ENCODE peak calls at places on chromosomes 11 and 22, in five cellular contexts. H, U, W, D and Y are unnamed samples.

GRCh38 chr22:37207981-37208380 is 4.3 kb downstream of the SSTR3 start:
- DNase-seq in U (no peak), H (no peak), W (no peak), D (no peak), Y (no peak)

GRCh38 chr11:75492181-75492820 is 33.4 kb downstream of the GDPD5 start:
- DNase-seq in U (no peak), W (peak), D (no peak), H (peak), Y (no peak)

GRCh38 chr22:45577746-45578523 is 75.3 kb downstream of the FBLN1 start:
- DNase-seq in D (peak), W (peak), H (peak), U (peak), Y (peak)

GRCh38 chr22:41862160-41862529 is 29.2 kb downstream of the SREBF2 start:
- DNase-seq in U (no peak), W (peak), H (peak), D (peak), Y (no peak)

GRCh38 chr22:43263645-43264514 is 76.9 kb upstream of the TTLL12 start:
- DNase-seq in W (peak), D (peak), U (peak), H (peak), Y (peak)

GRCh38 chr11:121321614-121322243 is 29.2 kb downstream of the SC5D start:
- DNase-seq in D (peak), W (peak), H (no peak), U (no peak), Y (peak)

GRCh38 chr11:97140885-97141494 is 751.2 kb downstream of the JRKL start:
- DNase-seq in D (peak), U (no peak), H (no peak), W (peak), Y (peak)

GRCh38 chr11:118436639-118437045 is 350 bp downstream of the KMT2A start:
- DNase-seq in H (peak), U (no peak), W (peak), D (no peak), Y (no peak)

GRCh38 chr22:37611202-37611601 is 2.6 kb downstream of the GGA1 start:
- DNase-seq in W (peak), H (no peak), D (no peak), U (no peak), Y (no peak)